ENCODE peak calls at places on chromosomes 7 and 10, in eight cellular contexts. W is EL; V is stimulated activated CD4-positive, alpha-beta T cell treated with anti-CD3 and anti-CD28 coated beads, Interleukin-4, amount 100 ng/mL, for 48 hours; U is transverse colon; A is psoas muscle; C is HEK293T; N is epithelial cell of prostate; G is NCI-H146. P is an unnamed sample.
A peak's percentile ranks its signal among the peaks of the same experiment; 100 is the strongest.

GRCh38 chr10:117339569-117339968 is 35.7 kb downstream of the PDZD8 start:
- DNase-seq in W (no peak), V (no peak), U (no peak), A (no peak), C (no peak), N (no peak), G (no peak), P (no peak)

GRCh38 chr10:5832946-5833345 is 19.7 kb upstream of the GDI2 start:
- DNase-seq in W (no peak), V (no peak), U (peak; percentile 84), A (no peak), C (no peak), N (no peak), G (no peak), P (no peak)

GRCh38 chr10:8100366-8100765 is 45.9 kb downstream of the GATA3 start:
- DNase-seq in W (no peak), V (no peak), U (no peak), A (no peak), C (no peak), N (no peak), G (no peak), P (no peak)

GRCh38 chr10:86899670-86900276 is 57.6 kb downstream of the MMRN2 start:
- DNase-seq in W (peak; percentile 57), V (peak; percentile 18), U (peak; percentile 71), A (no peak), C (peak; percentile 55), N (no peak), G (peak; percentile 68), P (peak; percentile 59)

GRCh38 chr7:73842248-73842895 is at the start of gene METTL27:
- DNase-seq in W (peak; percentile 93), V (peak; percentile 87), U (peak; percentile 96), A (peak; percentile 96), C (peak; percentile 95), N (no peak), G (peak; percentile 93), P (peak; percentile 94)

GRCh38 chr10:3820255-3820654 is 35.2 kb upstream of the KLF6 start:
- DNase-seq in W (peak; percentile 96), V (no peak), U (no peak), A (no peak), C (no peak), N (no peak), G (no peak), P (no peak)

GRCh38 chr10:73597346-73597745 is 6.2 kb upstream of the USP54 start:
- DNase-seq in W (peak; percentile 45), V (no peak), U (no peak), A (no peak), C (no peak), N (no peak), G (no peak), P (no peak)

GRCh38 chr7:81534446-81534845 is 235.4 kb downstream of the HGF start:
- DNase-seq in W (no peak), V (no peak), U (no peak), A (no peak), C (no peak), N (no peak), G (no peak), P (no peak)

GRCh38 chr7:8567626-8568025 is 134.2 kb downstream of the NXPH1 start:
- DNase-seq in W (no peak), V (no peak), U (no peak), A (no peak), C (no peak), N (no peak), G (no peak), P (no peak)

GRCh38 chr10:31774928-31775668 is 153.5 kb downstream of the ARHGAP12 start:
- DNase-seq in W (no peak), V (no peak), U (no peak), A (peak; percentile 86), C (no peak), N (no peak), G (no peak), P (no peak)

GRCh38 chr7:3069767-3070449 is 26.2 kb upstream of the CARD11 start:
- DNase-seq in W (no peak), V (no peak), U (no peak), A (no peak), C (no peak), N (no peak), G (no peak), P (no peak)

GRCh38 chr10:73589538-73590126 is 1.5 kb downstream of the USP54 start:
- DNase-seq in W (peak; percentile 19), V (no peak), U (no peak), A (no peak), C (no peak), N (no peak), G (no peak), P (no peak)

GRCh38 chr10:27745719-27746363 is at the start of gene MKX:
- DNase-seq in W (peak; percentile 81), V (no peak), U (peak; percentile 37), A (peak; percentile 60), C (peak; percentile 60), N (no peak), G (no peak), P (peak; percentile 89)

GRCh38 chr10:44576715-44577191 is 191.9 kb upstream of the CXCL12 start:
- DNase-seq in W (no peak), V (peak; percentile 5), U (no peak), A (peak; percentile 74), C (no peak), N (no peak), G (no peak), P (no peak)

GRCh38 chr10:88598060-88598459 is 11.5 kb downstream of the LIPJ start:
- DNase-seq in W (no peak), V (no peak), U (no peak), A (no peak), C (no peak), N (no peak), G (no peak), P (no peak)

GRCh38 chr7:139658919-139659675 is 118.7 kb downstream of the HIPK2 start:
- DNase-seq in W (no peak), V (no peak), U (no peak), A (no peak), C (no peak), N (no peak), G (no peak), P (no peak)

GRCh38 chr7:149719050-149719899 is 54.1 kb downstream of the ZNF467 start:
- DNase-seq in W (peak; percentile 80), V (no peak), U (no peak), A (no peak), C (no peak), N (no peak), G (no peak), P (no peak)

P was measured in nephron progenitor cell.